ENCODE peak calls at places on chromosomes 13 and 19, in six cellular contexts. Y is neural crest cell, E is DND-41, P is ascending aorta, F is lower leg skin, I is IMR-90. K is an unnamed sample.

GRCh38 chr13:96519380-96519779 is 429.5 kb downstream of the HS6ST3 start:
- DNase-seq in I (no peak), F (no peak), P (no peak), Y (no peak), E (no peak), K (no peak)

GRCh38 chr19:23957660-23958281 is 43.1 kb downstream of the ZNF726 start:
- DNase-seq in I (peak; percentile 82), P (no peak), E (no peak), Y (no peak), F (no peak), K (no peak)

GRCh38 chr19:3034845-3035541 is 5.9 kb upstream of the TLE2 start:
- DNase-seq in F (no peak), P (no peak), Y (no peak), I (peak; percentile 35), E (peak; percentile 70), K (no peak)

GRCh38 chr13:29847501-29847983 is 2.9 kb downstream of the UBL3 start:
- DNase-seq in E (no peak), F (no peak), I (peak; percentile 64), Y (peak; percentile 12), P (no peak), K (no peak)

GRCh38 chr13:80740076-80740475 is 399.1 kb upstream of the SPRY2 start:
- DNase-seq in Y (no peak), P (no peak), I (no peak), E (no peak), F (no peak), K (no peak)

GRCh38 chr13:24921003-24921402 is 157.0 kb downstream of the RNF17 start:
- DNase-seq in I (no peak), E (no peak), F (no peak), P (no peak), Y (no peak), K (no peak)

GRCh38 chr13:60013166-60013565 is 150.6 kb downstream of the DIAPH3 start:
- DNase-seq in E (no peak), F (no peak), I (no peak), Y (no peak), P (no peak), K (no peak)

GRCh38 chr13:33260168-33261098 is 25.1 kb downstream of the STARD13 start:
- DNase-seq in F (no peak), P (no peak), I (peak; percentile 70), Y (no peak), E (no peak), K (no peak)

GRCh38 chr19:54201172-54201701 is 579 bp downstream of the RPS9 start:
- DNase-seq in E (no peak), F (no peak), Y (no peak), P (no peak), I (no peak), K (no peak)

GRCh38 chr19:5196832-5197231 is 143.8 kb downstream of the PTPRS start:
- DNase-seq in F (no peak), P (no peak), Y (no peak), E (no peak), I (no peak), K (no peak)

GRCh38 chr13:103716689-103717088 is 650.5 kb upstream of the SLC10A2 start:
- DNase-seq in F (no peak), E (no peak), P (no peak), Y (no peak), I (no peak), K (no peak)

GRCh38 chr19:38545596-38545995 is 72.2 kb downstream of the MAP4K1 start:
- DNase-seq in Y (no peak), E (no peak), P (no peak), I (no peak), F (no peak), K (no peak)

GRCh38 chr19:19113040-19113541 is 25.2 kb downstream of the TMEM161A start:
- DNase-seq in E (no peak), Y (no peak), P (no peak), I (peak; percentile 74), F (no peak), K (no peak)

GRCh38 chr19:30274987-30275386 is 97.2 kb upstream of the ZNF536 start:
- DNase-seq in I (no peak), F (no peak), Y (no peak), E (no peak), P (no peak), K (no peak)

GRCh38 chr13:32951580-32951979 is 64.6 kb upstream of the KL start:
- DNase-seq in Y (no peak), F (no peak), I (no peak), E (no peak), P (no peak), K (no peak)

GRCh38 chr13:80454245-80454644 is 113.3 kb upstream of the SPRY2 start:
- DNase-seq in Y (no peak), E (no peak), I (peak; percentile 1), P (no peak), F (no peak), K (no peak)

GRCh38 chr13:100633461-100633860 is 41.1 kb downstream of the TMTC4 start:
- DNase-seq in Y (no peak), F (no peak), P (no peak), I (peak; percentile 96), E (no peak), K (no peak)

GRCh38 chr19:41457241-41457640 is 14.3 kb downstream of the ERICH4 start:
- DNase-seq in Y (no peak), P (no peak), F (no peak), I (no peak), E (no peak), K (no peak)

GRCh38 chr19:41456342-41456918 is 13.5 kb downstream of the ERICH4 start:
- DNase-seq in F (no peak), I (peak; percentile 56), E (no peak), P (no peak), Y (no peak), K (no peak)

GRCh38 chr19:41449079-41449864 is 6.3 kb downstream of the ERICH4 start:
- DNase-seq in I (peak; percentile 61), F (peak; percentile 95), P (peak; percentile 87), Y (peak; percentile 90), E (peak; percentile 50), K (peak; percentile 54)

GRCh38 chr19:41449865-41450178 is 6.9 kb downstream of the ERICH4 start:
- DNase-seq in I (no peak), E (no peak), P (no peak), F (peak; percentile 71), Y (no peak), K (no peak)

DNA sequence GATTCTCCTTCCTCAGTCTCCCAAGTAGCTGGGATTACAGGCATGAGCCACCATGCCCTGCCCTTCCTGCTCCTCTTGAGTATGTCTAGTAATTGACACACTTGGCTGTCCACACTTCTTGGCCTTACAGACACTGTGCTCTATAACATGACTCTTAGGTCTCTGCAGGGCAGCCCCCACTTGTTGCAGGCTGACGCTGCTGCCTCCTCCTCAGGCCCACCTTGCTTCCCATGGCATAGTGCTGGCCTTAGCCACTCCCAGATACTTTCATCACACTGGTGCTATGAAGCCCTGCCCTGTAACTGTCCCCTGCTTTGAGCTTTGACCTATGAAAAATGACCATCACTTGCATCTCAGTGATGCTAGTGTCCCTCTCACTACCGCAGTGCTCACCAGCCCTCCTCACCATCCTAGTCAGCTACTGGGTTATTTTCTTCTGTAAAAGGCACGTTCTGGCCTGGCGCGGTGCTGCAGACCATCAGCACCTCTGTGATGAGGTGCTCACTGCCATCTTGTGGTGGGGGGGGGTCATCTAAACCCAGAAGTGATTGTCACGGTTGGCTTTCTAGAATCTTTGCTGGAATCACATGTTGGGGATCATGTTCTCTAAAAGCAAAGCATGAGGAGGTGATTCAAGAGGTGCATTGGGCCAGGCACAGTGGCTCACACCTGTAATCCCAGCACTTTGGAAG is 9.8 kb downstream of the ERICH4 start:
- DNase-seq in E (no peak), F (peak; percentile 61), Y (no peak), P (no peak), I (no peak), K (no peak)
- TF ChIP-seq CTCF in E (no peak), F (no peak), Y (no peak), P (no peak), I (no peak), K (no peak)

DNA sequence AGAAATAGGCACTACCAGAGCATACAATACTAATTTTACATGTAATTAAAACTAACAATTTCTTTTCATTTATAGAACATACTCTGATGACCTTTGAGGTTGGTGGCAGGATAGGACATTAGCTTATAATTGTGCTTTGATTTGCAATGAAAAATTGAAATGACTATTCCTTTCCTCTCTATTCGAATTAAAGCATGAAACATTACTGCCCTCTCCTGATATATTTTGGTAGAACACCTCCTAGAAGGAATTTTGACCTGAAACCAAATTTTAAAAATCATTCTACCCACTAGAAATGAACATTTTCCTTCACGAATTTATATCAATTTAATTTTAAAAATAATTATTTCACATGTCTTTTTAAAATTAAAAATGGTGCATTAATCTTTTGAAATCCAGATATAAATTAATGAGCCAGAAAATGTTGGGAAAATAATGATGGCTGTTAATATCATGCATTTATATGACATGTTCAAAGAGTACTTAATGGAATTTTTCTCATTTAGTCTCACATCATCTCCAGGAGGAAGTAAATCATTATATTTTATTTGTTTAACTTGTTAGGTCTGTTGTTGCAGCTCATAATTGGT is 556.3 kb upstream of the ARGLU1 start:
- DNase-seq in Y (no peak), P (no peak), E (no peak), F (no peak), I (peak; percentile 36), K (no peak)
- TF ChIP-seq CTCF in Y (peak; percentile 87), P (peak; percentile 52), E (peak; percentile 61), F (no peak), I (peak; percentile 79), K (no peak)

GRCh38 chr19:49318296-49318695 is 6.7 kb downstream of the SLC6A16 start:
- DNase-seq in Y (no peak), P (no peak), F (no peak), E (no peak), I (no peak), K (no peak)
- TF ChIP-seq CTCF in Y (no peak), P (no peak), F (no peak), E (no peak), I (no peak), K (no peak)

GRCh38 chr13:110305001-110305400 is 2.0 kb downstream of the COL4A1 start:
- DNase-seq in I (no peak), F (peak; percentile 13), Y (no peak), E (no peak), P (no peak), K (no peak)
- TF ChIP-seq CTCF in I (no peak), F (no peak), Y (no peak), E (no peak), P (no peak), K (no peak)

GRCh38 chr13:49226613-49227012 is 6.5 kb downstream of the MLNR start:
- DNase-seq in F (no peak), P (no peak), Y (no peak), I (no peak), E (no peak), K (no peak)

GRCh38 chr13:49220035-49220855 is at the start of gene MLNR:
- DNase-seq in E (no peak), I (no peak), P (no peak), Y (peak; percentile 33), F (no peak), K (no peak)

GRCh38 chr13:49219647-49220034 is 497 bp upstream of the MLNR start:
- DNase-seq in P (no peak), F (no peak), E (no peak), Y (no peak), I (no peak), K (no peak)

GRCh38 chr13:49220856-49221614 is 897 bp downstream of the MLNR start:
- DNase-seq in Y (no peak), F (no peak), P (no peak), I (peak; percentile 12), E (no peak), K (no peak)

GRCh38 chr13:49225358-49226042 is 5.4 kb downstream of the MLNR start:
- DNase-seq in I (no peak), E (no peak), P (no peak), Y (no peak), F (no peak), K (no peak)
- TF ChIP-seq CTCF in I (no peak), E (no peak), P (no peak), Y (no peak), F (no peak), K (no peak)

K was measured in omental fat pad.